ENCODE peak calls at places on chromosomes 13 and 19, in nine cellular contexts. One of them, this sample, is unnamed.

GRCh38 chr13:79582896-79583295 is 101.9 kb downstream of the NDFIP2 start:
- DNase-seq in hypothalamus: no peak
- DNase-seq in GOT3: no peak
- DNase-seq in stimulated activated CD4-positive, alpha-beta T cell treated with anti-CD3 and anti-CD28 coated beads, Interleukin-15, amount 100 ng/mL, for 1 hour: no peak
- DNase-seq in BJ: no peak
- DNase-seq in ELR: no peak
- DNase-seq in left ventricle myocardium superior: no peak
- DNase-seq in MCF 10A: no peak
- DNase-seq in activated CD4-positive, CD25-positive, alpha-beta regulatory T cell treated with anti-CD3 and anti-CD28 coated beads, Interleukin-2, amount 50 U/mL, for 16 hours: no peak
- DNase-seq in this sample: no peak

GRCh38 chr19:13833330-13834265 is 38.4 kb downstream of the ZSWIM4 start:
- DNase-seq in hypothalamus: peak
- DNase-seq in GOT3: no peak
- DNase-seq in stimulated activated CD4-positive, alpha-beta T cell treated with anti-CD3 and anti-CD28 coated beads, Interleukin-15, amount 100 ng/mL, for 1 hour: peak
- DNase-seq in BJ: no peak
- DNase-seq in ELR: peak
- DNase-seq in left ventricle myocardium superior: peak
- DNase-seq in MCF 10A: peak
- DNase-seq in activated CD4-positive, CD25-positive, alpha-beta regulatory T cell treated with anti-CD3 and anti-CD28 coated beads, Interleukin-2, amount 50 U/mL, for 16 hours: peak
- DNase-seq in this sample: peak

GRCh38 chr13:90105276-90105675 is 1242.2 kb upstream of the MIR17HG start:
- DNase-seq in hypothalamus: no peak
- DNase-seq in GOT3: no peak
- DNase-seq in stimulated activated CD4-positive, alpha-beta T cell treated with anti-CD3 and anti-CD28 coated beads, Interleukin-15, amount 100 ng/mL, for 1 hour: no peak
- DNase-seq in BJ: peak
- DNase-seq in ELR: peak
- DNase-seq in left ventricle myocardium superior: no peak
- DNase-seq in MCF 10A: peak
- DNase-seq in activated CD4-positive, CD25-positive, alpha-beta regulatory T cell treated with anti-CD3 and anti-CD28 coated beads, Interleukin-2, amount 50 U/mL, for 16 hours: no peak
- DNase-seq in this sample: no peak

GRCh38 chr13:31765441-31765840 is 26.1 kb downstream of the RXFP2 start:
- DNase-seq in hypothalamus: no peak
- DNase-seq in GOT3: no peak
- DNase-seq in stimulated activated CD4-positive, alpha-beta T cell treated with anti-CD3 and anti-CD28 coated beads, Interleukin-15, amount 100 ng/mL, for 1 hour: no peak
- DNase-seq in BJ: peak
- DNase-seq in ELR: peak
- DNase-seq in left ventricle myocardium superior: no peak
- DNase-seq in MCF 10A: peak
- DNase-seq in activated CD4-positive, CD25-positive, alpha-beta regulatory T cell treated with anti-CD3 and anti-CD28 coated beads, Interleukin-2, amount 50 U/mL, for 16 hours: no peak
- DNase-seq in this sample: no peak

GRCh38 chr19:48676487-48676886 is 3.7 kb upstream of the NTN5 start:
- DNase-seq in hypothalamus: no peak
- DNase-seq in GOT3: no peak
- DNase-seq in stimulated activated CD4-positive, alpha-beta T cell treated with anti-CD3 and anti-CD28 coated beads, Interleukin-15, amount 100 ng/mL, for 1 hour: no peak
- DNase-seq in BJ: no peak
- DNase-seq in ELR: no peak
- DNase-seq in left ventricle myocardium superior: no peak
- DNase-seq in MCF 10A: no peak
- DNase-seq in activated CD4-positive, CD25-positive, alpha-beta regulatory T cell treated with anti-CD3 and anti-CD28 coated beads, Interleukin-2, amount 50 U/mL, for 16 hours: no peak
- DNase-seq in this sample: no peak

GRCh38 chr13:110923086-110923485 is 8.2 kb upstream of the ANKRD10 start:
- DNase-seq in hypothalamus: no peak
- DNase-seq in GOT3: no peak
- DNase-seq in stimulated activated CD4-positive, alpha-beta T cell treated with anti-CD3 and anti-CD28 coated beads, Interleukin-15, amount 100 ng/mL, for 1 hour: no peak
- DNase-seq in BJ: no peak
- DNase-seq in ELR: no peak
- DNase-seq in left ventricle myocardium superior: no peak
- DNase-seq in MCF 10A: no peak
- DNase-seq in activated CD4-positive, CD25-positive, alpha-beta regulatory T cell treated with anti-CD3 and anti-CD28 coated beads, Interleukin-2, amount 50 U/mL, for 16 hours: no peak
- DNase-seq in this sample: no peak

GRCh38 chr13:26628706-26629105 is 71.2 kb downstream of the WASF3 start:
- DNase-seq in hypothalamus: no peak
- DNase-seq in GOT3: no peak
- DNase-seq in stimulated activated CD4-positive, alpha-beta T cell treated with anti-CD3 and anti-CD28 coated beads, Interleukin-15, amount 100 ng/mL, for 1 hour: no peak
- DNase-seq in BJ: no peak
- DNase-seq in ELR: peak
- DNase-seq in left ventricle myocardium superior: no peak
- DNase-seq in MCF 10A: peak
- DNase-seq in activated CD4-positive, CD25-positive, alpha-beta regulatory T cell treated with anti-CD3 and anti-CD28 coated beads, Interleukin-2, amount 50 U/mL, for 16 hours: no peak
- DNase-seq in this sample: no peak

GRCh38 chr13:21637296-21637695 is 33.3 kb upstream of the MICU2 start:
- DNase-seq in hypothalamus: no peak
- DNase-seq in GOT3: no peak
- DNase-seq in stimulated activated CD4-positive, alpha-beta T cell treated with anti-CD3 and anti-CD28 coated beads, Interleukin-15, amount 100 ng/mL, for 1 hour: no peak
- DNase-seq in BJ: no peak
- DNase-seq in ELR: peak
- DNase-seq in left ventricle myocardium superior: no peak
- DNase-seq in MCF 10A: peak
- DNase-seq in activated CD4-positive, CD25-positive, alpha-beta regulatory T cell treated with anti-CD3 and anti-CD28 coated beads, Interleukin-2, amount 50 U/mL, for 16 hours: no peak
- DNase-seq in this sample: no peak

GRCh38 chr19:1042689-1043511 is 3.0 kb downstream of the ABCA7 start:
- DNase-seq in hypothalamus: no peak
- DNase-seq in GOT3: no peak
- DNase-seq in stimulated activated CD4-positive, alpha-beta T cell treated with anti-CD3 and anti-CD28 coated beads, Interleukin-15, amount 100 ng/mL, for 1 hour: no peak
- DNase-seq in BJ: no peak
- DNase-seq in ELR: no peak
- DNase-seq in left ventricle myocardium superior: peak
- DNase-seq in MCF 10A: no peak
- DNase-seq in activated CD4-positive, CD25-positive, alpha-beta regulatory T cell treated with anti-CD3 and anti-CD28 coated beads, Interleukin-2, amount 50 U/mL, for 16 hours: no peak
- DNase-seq in this sample: no peak

GRCh38 chr13:20231839-20232555 is at the start of gene GJB6:
- DNase-seq in hypothalamus: no peak
- DNase-seq in GOT3: no peak
- DNase-seq in stimulated activated CD4-positive, alpha-beta T cell treated with anti-CD3 and anti-CD28 coated beads, Interleukin-15, amount 100 ng/mL, for 1 hour: peak
- DNase-seq in BJ: no peak
- DNase-seq in ELR: no peak
- DNase-seq in left ventricle myocardium superior: peak
- DNase-seq in MCF 10A: no peak
- DNase-seq in activated CD4-positive, CD25-positive, alpha-beta regulatory T cell treated with anti-CD3 and anti-CD28 coated beads, Interleukin-2, amount 50 U/mL, for 16 hours: no peak
- DNase-seq in this sample: no peak

This sample was measured in Right ventricle myocardium superior.